ENCODE peak calls at places on chromosome 2, in six cellular contexts. One of them, this sample, is unnamed.
A peak's percentile ranks its signal among the peaks of the same experiment; 100 is the strongest.

GRCh38 chr2:186841940-186842339 is 7.0 kb downstream of the ZSWIM2 start:
- DNase-seq in PC-9: no peak
- DNase-seq in AG04450: peak; percentile 27
- DNase-seq in neural crest cell: no peak
- DNase-seq in NCI-H1436 treated with DMSO at 0.1 percent for 48 hours: no peak
- DNase-seq in stimulated activated CD4-positive, alpha-beta T cell treated with anti-CD3 and anti-CD28 coated beads, Interleukin-1b, Interleukin-23, amount 100 ng/mL, for 4 hours: no peak
- DNase-seq in this sample: no peak

GRCh38 chr2:179235463-179236108 is 29.0 kb downstream of the SESTD1 start:
- DNase-seq in PC-9: no peak
- DNase-seq in AG04450: no peak
- DNase-seq in neural crest cell: no peak
- DNase-seq in NCI-H1436 treated with DMSO at 0.1 percent for 48 hours: no peak
- DNase-seq in stimulated activated CD4-positive, alpha-beta T cell treated with anti-CD3 and anti-CD28 coated beads, Interleukin-1b, Interleukin-23, amount 100 ng/mL, for 4 hours: no peak
- DNase-seq in this sample: no peak

GRCh38 chr2:236286866-236287545 is 22.8 kb upstream of the ASB18 start:
- DNase-seq in PC-9: no peak
- DNase-seq in AG04450: no peak
- DNase-seq in neural crest cell: no peak
- DNase-seq in NCI-H1436 treated with DMSO at 0.1 percent for 48 hours: no peak
- DNase-seq in stimulated activated CD4-positive, alpha-beta T cell treated with anti-CD3 and anti-CD28 coated beads, Interleukin-1b, Interleukin-23, amount 100 ng/mL, for 4 hours: no peak
- DNase-seq in this sample: no peak

GRCh38 chr2:233049194-233049761 is 10.9 kb upstream of the INPP5D start:
- DNase-seq in PC-9: peak; percentile 73
- DNase-seq in AG04450: no peak
- DNase-seq in neural crest cell: no peak
- DNase-seq in NCI-H1436 treated with DMSO at 0.1 percent for 48 hours: no peak
- DNase-seq in stimulated activated CD4-positive, alpha-beta T cell treated with anti-CD3 and anti-CD28 coated beads, Interleukin-1b, Interleukin-23, amount 100 ng/mL, for 4 hours: no peak
- DNase-seq in this sample: no peak

GRCh38 chr2:118169359-118170005 is 81.2 kb downstream of the INSIG2 start:
- DNase-seq in PC-9: peak; percentile 51
- DNase-seq in AG04450: no peak
- DNase-seq in neural crest cell: no peak
- DNase-seq in NCI-H1436 treated with DMSO at 0.1 percent for 48 hours: no peak
- DNase-seq in stimulated activated CD4-positive, alpha-beta T cell treated with anti-CD3 and anti-CD28 coated beads, Interleukin-1b, Interleukin-23, amount 100 ng/mL, for 4 hours: no peak
- DNase-seq in this sample: no peak

GRCh38 chr2:127786048-127786809 is 24.7 kb downstream of the WDR33 start:
- DNase-seq in PC-9: no peak
- DNase-seq in AG04450: no peak
- DNase-seq in neural crest cell: no peak
- DNase-seq in NCI-H1436 treated with DMSO at 0.1 percent for 48 hours: no peak
- DNase-seq in stimulated activated CD4-positive, alpha-beta T cell treated with anti-CD3 and anti-CD28 coated beads, Interleukin-1b, Interleukin-23, amount 100 ng/mL, for 4 hours: no peak
- DNase-seq in this sample: no peak

GRCh38 chr2:75790121-75790520 is 79.4 kb upstream of the GCFC2 start:
- DNase-seq in PC-9: no peak
- DNase-seq in AG04450: no peak
- DNase-seq in neural crest cell: no peak
- DNase-seq in NCI-H1436 treated with DMSO at 0.1 percent for 48 hours: no peak
- DNase-seq in stimulated activated CD4-positive, alpha-beta T cell treated with anti-CD3 and anti-CD28 coated beads, Interleukin-1b, Interleukin-23, amount 100 ng/mL, for 4 hours: no peak
- DNase-seq in this sample: no peak

GRCh38 chr2:42100696-42101585 is 53.1 kb downstream of the PKDCC start:
- DNase-seq in PC-9: peak; percentile 78
- DNase-seq in AG04450: peak; percentile 33
- DNase-seq in neural crest cell: no peak
- DNase-seq in NCI-H1436 treated with DMSO at 0.1 percent for 48 hours: no peak
- DNase-seq in stimulated activated CD4-positive, alpha-beta T cell treated with anti-CD3 and anti-CD28 coated beads, Interleukin-1b, Interleukin-23, amount 100 ng/mL, for 4 hours: peak; percentile 37
- DNase-seq in this sample: no peak

GRCh38 chr2:219002395-219003266 is 9.4 kb upstream of the CRYBA2 start:
- DNase-seq in PC-9: peak; percentile 75
- DNase-seq in AG04450: no peak
- DNase-seq in neural crest cell: peak; percentile 53
- DNase-seq in NCI-H1436 treated with DMSO at 0.1 percent for 48 hours: peak; percentile 46
- DNase-seq in stimulated activated CD4-positive, alpha-beta T cell treated with anti-CD3 and anti-CD28 coated beads, Interleukin-1b, Interleukin-23, amount 100 ng/mL, for 4 hours: no peak
- DNase-seq in this sample: peak; percentile 54

GRCh38 chr2:120602251-120602650 is 133.4 kb upstream of the GLI2 start:
- DNase-seq in PC-9: no peak
- DNase-seq in AG04450: no peak
- DNase-seq in neural crest cell: no peak
- DNase-seq in NCI-H1436 treated with DMSO at 0.1 percent for 48 hours: no peak
- DNase-seq in stimulated activated CD4-positive, alpha-beta T cell treated with anti-CD3 and anti-CD28 coated beads, Interleukin-1b, Interleukin-23, amount 100 ng/mL, for 4 hours: no peak
- DNase-seq in this sample: no peak

GRCh38 chr2:11579867-11580659 is 46.2 kb downstream of the GREB1 start:
- DNase-seq in PC-9: no peak
- DNase-seq in AG04450: no peak
- DNase-seq in neural crest cell: no peak
- DNase-seq in NCI-H1436 treated with DMSO at 0.1 percent for 48 hours: no peak
- DNase-seq in stimulated activated CD4-positive, alpha-beta T cell treated with anti-CD3 and anti-CD28 coated beads, Interleukin-1b, Interleukin-23, amount 100 ng/mL, for 4 hours: no peak
- DNase-seq in this sample: no peak

GRCh38 chr2:215363461-215364156 is 51.8 kb downstream of the ATIC start:
- DNase-seq in PC-9: no peak
- DNase-seq in AG04450: no peak
- DNase-seq in neural crest cell: no peak
- DNase-seq in NCI-H1436 treated with DMSO at 0.1 percent for 48 hours: no peak
- DNase-seq in stimulated activated CD4-positive, alpha-beta T cell treated with anti-CD3 and anti-CD28 coated beads, Interleukin-1b, Interleukin-23, amount 100 ng/mL, for 4 hours: no peak
- DNase-seq in this sample: no peak

GRCh38 chr2:54503192-54503591 is 47.1 kb downstream of the SPTBN1 start:
- DNase-seq in PC-9: peak; percentile 10
- DNase-seq in AG04450: no peak
- DNase-seq in neural crest cell: peak; percentile 49
- DNase-seq in NCI-H1436 treated with DMSO at 0.1 percent for 48 hours: no peak
- DNase-seq in stimulated activated CD4-positive, alpha-beta T cell treated with anti-CD3 and anti-CD28 coated beads, Interleukin-1b, Interleukin-23, amount 100 ng/mL, for 4 hours: no peak
- DNase-seq in this sample: no peak

GRCh38 chr2:188076149-188077056 is 215.3 kb upstream of the GULP1 start:
- DNase-seq in PC-9: no peak
- DNase-seq in AG04450: no peak
- DNase-seq in neural crest cell: no peak
- DNase-seq in NCI-H1436 treated with DMSO at 0.1 percent for 48 hours: no peak
- DNase-seq in stimulated activated CD4-positive, alpha-beta T cell treated with anti-CD3 and anti-CD28 coated beads, Interleukin-1b, Interleukin-23, amount 100 ng/mL, for 4 hours: no peak
- DNase-seq in this sample: no peak

GRCh38 chr2:2422621-2423020 is 91.5 kb upstream of the MYT1L start:
- DNase-seq in PC-9: no peak
- DNase-seq in AG04450: no peak
- DNase-seq in neural crest cell: no peak
- DNase-seq in NCI-H1436 treated with DMSO at 0.1 percent for 48 hours: no peak
- DNase-seq in stimulated activated CD4-positive, alpha-beta T cell treated with anti-CD3 and anti-CD28 coated beads, Interleukin-1b, Interleukin-23, amount 100 ng/mL, for 4 hours: no peak
- DNase-seq in this sample: no peak

GRCh38 chr2:123993728-123994323 is 31.3 kb upstream of the CNTNAP5 start:
- DNase-seq in PC-9: peak; percentile 14
- DNase-seq in AG04450: no peak
- DNase-seq in neural crest cell: peak; percentile 48
- DNase-seq in NCI-H1436 treated with DMSO at 0.1 percent for 48 hours: no peak
- DNase-seq in stimulated activated CD4-positive, alpha-beta T cell treated with anti-CD3 and anti-CD28 coated beads, Interleukin-1b, Interleukin-23, amount 100 ng/mL, for 4 hours: no peak
- DNase-seq in this sample: no peak

GRCh38 chr2:127051116-127051779 is 55.7 kb downstream of the BIN1 start:
- DNase-seq in PC-9: no peak
- DNase-seq in AG04450: no peak
- DNase-seq in neural crest cell: no peak
- DNase-seq in NCI-H1436 treated with DMSO at 0.1 percent for 48 hours: no peak
- DNase-seq in stimulated activated CD4-positive, alpha-beta T cell treated with anti-CD3 and anti-CD28 coated beads, Interleukin-1b, Interleukin-23, amount 100 ng/mL, for 4 hours: no peak
- DNase-seq in this sample: no peak

GRCh38 chr2:37976411-37976810 is 51.3 kb downstream of the RMDN2 start:
- DNase-seq in PC-9: no peak
- DNase-seq in AG04450: no peak
- DNase-seq in neural crest cell: no peak
- DNase-seq in NCI-H1436 treated with DMSO at 0.1 percent for 48 hours: no peak
- DNase-seq in stimulated activated CD4-positive, alpha-beta T cell treated with anti-CD3 and anti-CD28 coated beads, Interleukin-1b, Interleukin-23, amount 100 ng/mL, for 4 hours: no peak
- DNase-seq in this sample: no peak

GRCh38 chr2:143259368-143259958 is 130.2 kb downstream of the ARHGAP15 start:
- DNase-seq in PC-9: peak; percentile 49
- DNase-seq in AG04450: peak; percentile 37
- DNase-seq in neural crest cell: peak; percentile 57
- DNase-seq in NCI-H1436 treated with DMSO at 0.1 percent for 48 hours: peak; percentile 3
- DNase-seq in stimulated activated CD4-positive, alpha-beta T cell treated with anti-CD3 and anti-CD28 coated beads, Interleukin-1b, Interleukin-23, amount 100 ng/mL, for 4 hours: peak; percentile 63
- DNase-seq in this sample: peak; percentile 13

GRCh38 chr2:64770137-64770780 is 116.5 kb upstream of the SERTAD2 start:
- DNase-seq in PC-9: no peak
- DNase-seq in AG04450: no peak
- DNase-seq in neural crest cell: no peak
- DNase-seq in NCI-H1436 treated with DMSO at 0.1 percent for 48 hours: no peak
- DNase-seq in stimulated activated CD4-positive, alpha-beta T cell treated with anti-CD3 and anti-CD28 coated beads, Interleukin-1b, Interleukin-23, amount 100 ng/mL, for 4 hours: no peak
- DNase-seq in this sample: no peak

GRCh38 chr2:109351164-109351756 is 222.3 kb downstream of the SH3RF3 start:
- DNase-seq in PC-9: peak; percentile 61
- DNase-seq in AG04450: peak; percentile 54
- DNase-seq in neural crest cell: no peak
- DNase-seq in NCI-H1436 treated with DMSO at 0.1 percent for 48 hours: no peak
- DNase-seq in stimulated activated CD4-positive, alpha-beta T cell treated with anti-CD3 and anti-CD28 coated beads, Interleukin-1b, Interleukin-23, amount 100 ng/mL, for 4 hours: no peak
- DNase-seq in this sample: no peak

GRCh38 chr2:29215073-29215472 is 99.9 kb downstream of the CLIP4 start:
- DNase-seq in PC-9: no peak
- DNase-seq in AG04450: no peak
- DNase-seq in neural crest cell: no peak
- DNase-seq in NCI-H1436 treated with DMSO at 0.1 percent for 48 hours: no peak
- DNase-seq in stimulated activated CD4-positive, alpha-beta T cell treated with anti-CD3 and anti-CD28 coated beads, Interleukin-1b, Interleukin-23, amount 100 ng/mL, for 4 hours: no peak
- DNase-seq in this sample: no peak

GRCh38 chr2:108928660-108929377 is 60.2 kb downstream of the EDAR start:
- DNase-seq in PC-9: no peak
- DNase-seq in AG04450: no peak
- DNase-seq in neural crest cell: no peak
- DNase-seq in NCI-H1436 treated with DMSO at 0.1 percent for 48 hours: no peak
- DNase-seq in stimulated activated CD4-positive, alpha-beta T cell treated with anti-CD3 and anti-CD28 coated beads, Interleukin-1b, Interleukin-23, amount 100 ng/mL, for 4 hours: no peak
- DNase-seq in this sample: no peak

GRCh38 chr2:100416939-100417744 is at the start of gene CHST10:
- DNase-seq in PC-9: no peak
- DNase-seq in AG04450: no peak
- DNase-seq in neural crest cell: peak; percentile 67
- DNase-seq in NCI-H1436 treated with DMSO at 0.1 percent for 48 hours: no peak
- DNase-seq in stimulated activated CD4-positive, alpha-beta T cell treated with anti-CD3 and anti-CD28 coated beads, Interleukin-1b, Interleukin-23, amount 100 ng/mL, for 4 hours: peak; percentile 19
- DNase-seq in this sample: peak; percentile 33

GRCh38 chr2:234987754-234988153 is 35.9 kb downstream of the SH3BP4 start:
- DNase-seq in PC-9: no peak
- DNase-seq in AG04450: no peak
- DNase-seq in neural crest cell: no peak
- DNase-seq in NCI-H1436 treated with DMSO at 0.1 percent for 48 hours: no peak
- DNase-seq in stimulated activated CD4-positive, alpha-beta T cell treated with anti-CD3 and anti-CD28 coated beads, Interleukin-1b, Interleukin-23, amount 100 ng/mL, for 4 hours: no peak
- DNase-seq in this sample: no peak

GRCh38 chr2:29117636-29118303 is 2.6 kb downstream of the CLIP4 start:
- DNase-seq in PC-9: no peak
- DNase-seq in AG04450: no peak
- DNase-seq in neural crest cell: no peak
- DNase-seq in NCI-H1436 treated with DMSO at 0.1 percent for 48 hours: no peak
- DNase-seq in stimulated activated CD4-positive, alpha-beta T cell treated with anti-CD3 and anti-CD28 coated beads, Interleukin-1b, Interleukin-23, amount 100 ng/mL, for 4 hours: no peak
- DNase-seq in this sample: no peak

GRCh38 chr2:42770288-42771131 is 6.6 kb upstream of the OXER1 start:
- DNase-seq in PC-9: no peak
- DNase-seq in AG04450: no peak
- DNase-seq in neural crest cell: peak; percentile 29
- DNase-seq in NCI-H1436 treated with DMSO at 0.1 percent for 48 hours: no peak
- DNase-seq in stimulated activated CD4-positive, alpha-beta T cell treated with anti-CD3 and anti-CD28 coated beads, Interleukin-1b, Interleukin-23, amount 100 ng/mL, for 4 hours: no peak
- DNase-seq in this sample: no peak

GRCh38 chr2:9440058-9440727 is 16.7 kb downstream of the CPSF3 start:
- DNase-seq in PC-9: no peak
- DNase-seq in AG04450: peak; percentile 47
- DNase-seq in neural crest cell: no peak
- DNase-seq in NCI-H1436 treated with DMSO at 0.1 percent for 48 hours: no peak
- DNase-seq in stimulated activated CD4-positive, alpha-beta T cell treated with anti-CD3 and anti-CD28 coated beads, Interleukin-1b, Interleukin-23, amount 100 ng/mL, for 4 hours: no peak
- DNase-seq in this sample: no peak

GRCh38 chr2:61970807-61971556 is 65.5 kb downstream of the COMMD1 start:
- DNase-seq in PC-9: no peak
- DNase-seq in AG04450: no peak
- DNase-seq in neural crest cell: no peak
- DNase-seq in NCI-H1436 treated with DMSO at 0.1 percent for 48 hours: no peak
- DNase-seq in stimulated activated CD4-positive, alpha-beta T cell treated with anti-CD3 and anti-CD28 coated beads, Interleukin-1b, Interleukin-23, amount 100 ng/mL, for 4 hours: no peak
- DNase-seq in this sample: no peak

GRCh38 chr2:109173311-109174171 is 44.5 kb downstream of the SH3RF3 start:
- DNase-seq in PC-9: no peak
- DNase-seq in AG04450: peak; percentile 66
- DNase-seq in neural crest cell: no peak
- DNase-seq in NCI-H1436 treated with DMSO at 0.1 percent for 48 hours: no peak
- DNase-seq in stimulated activated CD4-positive, alpha-beta T cell treated with anti-CD3 and anti-CD28 coated beads, Interleukin-1b, Interleukin-23, amount 100 ng/mL, for 4 hours: no peak
- DNase-seq in this sample: no peak

GRCh38 chr2:27216416-27217137 is 592 bp upstream of the CAD start:
- DNase-seq in PC-9: no peak
- DNase-seq in AG04450: no peak
- DNase-seq in neural crest cell: no peak
- DNase-seq in NCI-H1436 treated with DMSO at 0.1 percent for 48 hours: no peak
- DNase-seq in stimulated activated CD4-positive, alpha-beta T cell treated with anti-CD3 and anti-CD28 coated beads, Interleukin-1b, Interleukin-23, amount 100 ng/mL, for 4 hours: no peak
- DNase-seq in this sample: no peak

GRCh38 chr2:190663348-190663747 is 14.5 kb downstream of the NAB1 start:
- DNase-seq in PC-9: no peak
- DNase-seq in AG04450: no peak
- DNase-seq in neural crest cell: no peak
- DNase-seq in NCI-H1436 treated with DMSO at 0.1 percent for 48 hours: no peak
- DNase-seq in stimulated activated CD4-positive, alpha-beta T cell treated with anti-CD3 and anti-CD28 coated beads, Interleukin-1b, Interleukin-23, amount 100 ng/mL, for 4 hours: no peak
- DNase-seq in this sample: no peak

This sample was measured in NCI-H187.